ENCODE peak calls at places on chromosome 12, in ten cellular contexts. P is thoracic aorta, J is fibroblast of pulmonary artery, X is GM12865, V is HepG2, G is Peyer's patch, Y is endothelial cell, F is Caco-2, O is BE2C, R is spleen. Z is an unnamed sample.

GRCh38 chr12:100741084-100741711 is 53.4 kb upstream of the ANO4 start:
- DNase-seq in J (peak; percentile 58), F (peak; percentile 35), P (no peak), X (peak; percentile 24), V (peak; percentile 10), R (no peak), Y (no peak), O (no peak), G (no peak), Z (peak; percentile 20)

GRCh38 chr12:2613674-2614073 is 181.1 kb upstream of the FKBP4 start:
- DNase-seq in J (peak; percentile 91), F (no peak), X (peak; percentile 46), P (peak; percentile 35), O (no peak), Y (no peak), V (no peak), G (no peak), R (no peak), Z (peak; percentile 97)

GRCh38 chr12:132081423-132081822 is 62.7 kb downstream of the DDX51 start:
- DNase-seq in P (no peak), R (no peak), O (no peak), F (no peak), J (no peak), G (no peak), Y (no peak), V (no peak), X (no peak), Z (no peak)

GRCh38 chr12:1930816-1931597 is 12.6 kb upstream of the CACNA2D4 start:
- DNase-seq in F (no peak), R (peak; percentile 67), V (no peak), X (no peak), P (no peak), J (no peak), Y (no peak), O (no peak), G (no peak), Z (no peak)

GRCh38 chr12:25249951-25250738 is 584 bp downstream of the KRAS start:
- DNase-seq in J (peak; percentile 22), G (peak; percentile 79), Y (peak; percentile 53), F (peak; percentile 67), O (peak; percentile 45), R (peak; percentile 95), V (no peak), P (no peak), X (peak; percentile 61), Z (no peak)

GRCh38 chr12:29148958-29149690 is at the start of gene FAR2:
- DNase-seq in X (peak; percentile 52), P (no peak), R (peak; percentile 91), V (no peak), F (peak; percentile 57), J (peak; percentile 29), Y (peak; percentile 70), G (peak; percentile 83), O (peak; percentile 74), Z (no peak)

GRCh38 chr12:41011939-41012338 is 176.2 kb upstream of the PDZRN4 start:
- DNase-seq in P (no peak), R (no peak), F (no peak), O (no peak), J (no peak), G (no peak), X (peak; percentile 1), Y (no peak), V (peak; percentile 15), Z (no peak)

GRCh38 chr12:110141389-110141788 is 17.2 kb downstream of the IFT81 start:
- DNase-seq in V (no peak), X (no peak), Y (no peak), J (peak; percentile 82), G (no peak), F (no peak), P (peak; percentile 5), O (no peak), R (no peak), Z (peak; percentile 53)

GRCh38 chr12:106131671-106132070 is 7.1 kb downstream of the NUAK1 start:
- DNase-seq in R (no peak), P (no peak), Y (no peak), G (no peak), V (peak; percentile 80), X (no peak), J (peak; percentile 54), F (no peak), O (no peak), Z (no peak)

GRCh38 chr12:96989916-96990315 is 82.9 kb downstream of the NEDD1 start:
- DNase-seq in X (peak; percentile 71), O (no peak), G (no peak), R (no peak), F (peak; percentile 60), P (no peak), V (peak; percentile 26), Y (peak; percentile 54), J (peak; percentile 10), Z (no peak)

DNA sequence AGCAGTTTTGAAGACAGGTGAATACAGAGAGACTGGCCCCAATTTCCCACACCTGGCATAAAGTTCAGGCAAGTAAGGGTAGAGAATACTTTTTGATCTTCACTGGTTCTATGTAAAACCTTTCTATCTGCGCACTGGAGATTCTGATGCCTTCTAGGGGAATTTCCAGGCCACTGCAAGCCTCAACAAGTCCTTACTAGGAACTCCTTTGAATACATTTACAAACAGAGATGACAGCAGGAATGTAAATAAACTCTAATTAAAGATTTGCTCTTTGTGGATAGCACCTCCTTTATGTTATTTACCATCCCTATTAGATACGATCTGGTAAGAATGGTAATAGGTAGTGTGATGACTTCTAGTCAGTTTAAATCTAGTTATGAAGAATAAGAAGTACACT is 69.2 kb downstream of the NTN4 start:
- DNase-seq in G (no peak), V (no peak), O (no peak), P (no peak), R (no peak), J (no peak), X (peak; percentile 18), Y (no peak), F (peak; percentile 34), Z (peak; percentile 5)
- TF ChIP-seq CTCF in G (no peak), V (no peak), O (peak; percentile 43), P (no peak), R (no peak), J (no peak), X (no peak), Y (no peak), F (peak; percentile 37), Z (peak; percentile 40)

DNA sequence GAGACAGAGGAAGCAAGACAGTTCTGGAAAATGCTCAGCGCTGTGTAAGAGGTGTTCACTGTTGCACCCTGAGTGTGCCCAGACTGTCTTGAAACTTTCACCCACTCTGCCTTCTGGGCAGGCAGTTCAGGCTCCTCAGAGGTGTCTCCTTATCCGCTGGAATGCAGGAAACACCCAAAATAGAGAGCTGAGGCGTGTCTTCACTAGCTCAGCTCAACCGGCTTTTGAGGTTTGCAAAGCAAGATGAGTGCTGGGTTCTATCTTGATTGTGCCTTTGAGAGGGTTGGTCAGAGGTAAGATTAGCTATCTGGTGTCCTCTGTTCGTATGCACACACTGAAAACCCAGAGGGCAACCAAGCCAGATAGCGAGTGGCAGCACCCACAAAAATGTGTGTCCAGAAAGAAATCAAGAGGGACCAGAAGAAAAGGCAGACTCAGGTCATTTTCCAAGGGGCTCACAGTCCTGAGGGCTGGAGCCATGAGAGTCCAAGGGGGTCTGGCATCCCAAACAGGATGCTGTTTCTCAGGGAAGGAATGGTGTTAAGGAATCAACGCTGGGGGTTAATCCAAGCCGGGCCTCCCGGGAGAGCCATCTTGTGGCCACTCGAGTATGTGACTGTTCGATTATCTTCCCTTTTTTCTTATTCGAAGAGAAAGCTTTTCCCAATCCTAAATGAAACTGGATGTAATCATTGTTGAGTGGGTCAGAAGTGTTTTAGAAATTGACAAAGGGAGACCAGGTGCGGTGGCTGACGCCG is 47.1 kb downstream of the TBX3 start:
- DNase-seq in R (no peak), F (peak; percentile 50), G (no peak), P (no peak), V (no peak), X (no peak), Y (peak; percentile 16), J (peak; percentile 26), O (peak; percentile 18), Z (peak; percentile 9)
- TF ChIP-seq CTCF in R (no peak), F (peak; percentile 55), G (no peak), P (no peak), V (peak; percentile 50), X (no peak), Y (no peak), J (peak; percentile 51), O (peak; percentile 54), Z (peak; percentile 74)

GRCh38 chr12:6355491-6356373 is 13.9 kb upstream of the TNFRSF1A start:
- DNase-seq in O (no peak), Y (no peak), X (no peak), G (no peak), V (no peak), J (no peak), R (no peak), F (peak; percentile 62), P (no peak), Z (no peak)
- TF ChIP-seq CTCF in O (no peak), Y (no peak), X (no peak), G (no peak), V (peak; percentile 56), J (no peak), R (no peak), F (peak; percentile 48), P (no peak), Z (no peak)

GRCh38 chr12:53453953-53454640 is 2.2 kb downstream of the PCBP2 start:
- DNase-seq in Y (no peak), J (no peak), P (no peak), F (no peak), X (no peak), G (no peak), R (no peak), O (no peak), V (no peak), Z (no peak)

GRCh38 chr12:53454710-53455109 is 2.8 kb downstream of the PCBP2 start:
- DNase-seq in J (no peak), Y (no peak), G (no peak), F (no peak), X (no peak), V (no peak), R (no peak), P (no peak), O (peak; percentile 52), Z (no peak)

GRCh38 chr12:53450936-53451335 is 966 bp upstream of the PCBP2 start:
- DNase-seq in X (no peak), J (no peak), Y (no peak), P (no peak), R (no peak), F (no peak), O (no peak), G (no peak), V (no peak), Z (no peak)

GRCh38 chr12:53451661-53452158 is at the start of gene PCBP2:
- DNase-seq in R (peak; percentile 100), X (peak; percentile 100), G (peak; percentile 98), F (peak; percentile 98), J (peak; percentile 100), O (peak; percentile 99), V (peak; percentile 98), Y (peak; percentile 95), P (peak; percentile 93), Z (peak; percentile 100)

GRCh38 chr12:53452159-53453077 is 516 bp downstream of the PCBP2 start:
- DNase-seq in G (peak; percentile 89), V (peak; percentile 72), O (peak; percentile 91), P (peak; percentile 78), Y (peak; percentile 78), F (peak; percentile 90), R (peak; percentile 95), J (peak; percentile 88), X (peak; percentile 91), Z (peak; percentile 73)
- TF ChIP-seq CTCF in G (peak; percentile 51), V (peak; percentile 51), O (peak; percentile 11), P (peak; percentile 35), Y (no peak), F (peak; percentile 45), R (peak; percentile 69), J (no peak), X (peak; percentile 46), Z (peak; percentile 77)

Z was measured in HFFc6.